ENCODE peak calls at places on chromosomes 12 and 14, in six cellular contexts. One of them, this sample, is unnamed.

GRCh38 chr12:6778212-6778570 is 5.9 kb downstream of the LAG3 start:
- DNase-seq in ureter: no peak
- DNase-seq in GM20000: no peak
- DNase-seq in RWPE1: no peak
- DNase-seq in brain pericyte: no peak
- DNase-seq in NCI-H1436: no peak
- DNase-seq in this sample: no peak

GRCh38 chr12:26318661-26319068 is 123.3 kb downstream of the SSPN start:
- DNase-seq in ureter: peak; percentile 64
- DNase-seq in GM20000: peak; percentile 44
- DNase-seq in RWPE1: peak; percentile 54
- DNase-seq in brain pericyte: peak; percentile 63
- DNase-seq in NCI-H1436: no peak
- DNase-seq in this sample: no peak

GRCh38 chr14:23105348-23105824 is 597 bp upstream of the CIROP start:
- DNase-seq in ureter: no peak
- DNase-seq in GM20000: peak; percentile 3
- DNase-seq in RWPE1: no peak
- DNase-seq in brain pericyte: no peak
- DNase-seq in NCI-H1436: no peak
- DNase-seq in this sample: no peak

GRCh38 chr14:21136024-21136423 is 19.8 kb downstream of the OR5AU1 start:
- DNase-seq in ureter: no peak
- DNase-seq in GM20000: peak; percentile 39
- DNase-seq in RWPE1: peak; percentile 49
- DNase-seq in brain pericyte: no peak
- DNase-seq in NCI-H1436: peak; percentile 24
- DNase-seq in this sample: no peak

GRCh38 chr12:89345830-89346740 is 6.2 kb downstream of the DUSP6 start:
- DNase-seq in ureter: peak; percentile 65
- DNase-seq in GM20000: peak; percentile 80
- DNase-seq in RWPE1: no peak
- DNase-seq in brain pericyte: no peak
- DNase-seq in NCI-H1436: peak; percentile 54
- DNase-seq in this sample: no peak

GRCh38 chr14:102826161-102826560 is 48.9 kb downstream of the TRAF3 start:
- DNase-seq in ureter: no peak
- DNase-seq in GM20000: no peak
- DNase-seq in RWPE1: no peak
- DNase-seq in brain pericyte: no peak
- DNase-seq in NCI-H1436: no peak
- DNase-seq in this sample: no peak

GRCh38 chr14:25518347-25518746 is 468.4 kb upstream of the STXBP6 start:
- DNase-seq in ureter: no peak
- DNase-seq in GM20000: no peak
- DNase-seq in RWPE1: no peak
- DNase-seq in brain pericyte: no peak
- DNase-seq in NCI-H1436: no peak
- DNase-seq in this sample: no peak

GRCh38 chr12:3313066-3313465 is 177.9 kb upstream of the PRMT8 start:
- DNase-seq in ureter: no peak
- DNase-seq in GM20000: no peak
- DNase-seq in RWPE1: peak; percentile 53
- DNase-seq in brain pericyte: no peak
- DNase-seq in NCI-H1436: no peak
- DNase-seq in this sample: no peak

GRCh38 chr14:89378119-89378518 is 38.9 kb downstream of the FOXN3 start:
- DNase-seq in ureter: no peak
- DNase-seq in GM20000: peak; percentile 60
- DNase-seq in RWPE1: peak; percentile 38
- DNase-seq in brain pericyte: no peak
- DNase-seq in NCI-H1436: no peak
- DNase-seq in this sample: peak; percentile 5

GRCh38 chr12:78146365-78146772 is 315.7 kb downstream of the NAV3 start:
- DNase-seq in ureter: no peak
- DNase-seq in GM20000: peak; percentile 3
- DNase-seq in RWPE1: no peak
- DNase-seq in brain pericyte: no peak
- DNase-seq in NCI-H1436: peak; percentile 73
- DNase-seq in this sample: no peak

GRCh38 chr14:76245097-76245496 is 93.4 kb downstream of the GPATCH2L start:
- DNase-seq in ureter: no peak
- DNase-seq in GM20000: no peak
- DNase-seq in RWPE1: no peak
- DNase-seq in brain pericyte: no peak
- DNase-seq in NCI-H1436: no peak
- DNase-seq in this sample: no peak

GRCh38 chr14:89540009-89540829 is 123.2 kb upstream of the FOXN3 start:
- DNase-seq in ureter: no peak
- DNase-seq in GM20000: no peak
- DNase-seq in RWPE1: no peak
- DNase-seq in brain pericyte: no peak
- DNase-seq in NCI-H1436: no peak
- DNase-seq in this sample: no peak

GRCh38 chr12:76069339-76069738 is 15.1 kb downstream of the NAP1L1 start:
- DNase-seq in ureter: no peak
- DNase-seq in GM20000: no peak
- DNase-seq in RWPE1: no peak
- DNase-seq in brain pericyte: no peak
- DNase-seq in NCI-H1436: no peak
- DNase-seq in this sample: no peak

GRCh38 chr12:99152337-99152736 is 495.2 kb upstream of the GARIN6 start:
- DNase-seq in ureter: no peak
- DNase-seq in GM20000: no peak
- DNase-seq in RWPE1: no peak
- DNase-seq in brain pericyte: no peak
- DNase-seq in NCI-H1436: no peak
- DNase-seq in this sample: no peak

GRCh38 chr14:76867536-76868452 is 41.6 kb downstream of the LRRC74A start:
- DNase-seq in ureter: peak; percentile 51
- DNase-seq in GM20000: no peak
- DNase-seq in RWPE1: no peak
- DNase-seq in brain pericyte: no peak
- DNase-seq in NCI-H1436: no peak
- DNase-seq in this sample: no peak

GRCh38 chr14:64730681-64731080 is 26.5 kb downstream of the PLEKHG3 start:
- DNase-seq in ureter: no peak
- DNase-seq in GM20000: no peak
- DNase-seq in RWPE1: no peak
- DNase-seq in brain pericyte: no peak
- DNase-seq in NCI-H1436: no peak
- DNase-seq in this sample: no peak

GRCh38 chr12:130164216-130164542 is 1.9 kb downstream of the FZD10 start:
- DNase-seq in ureter: no peak
- DNase-seq in GM20000: no peak
- DNase-seq in RWPE1: no peak
- DNase-seq in brain pericyte: no peak
- DNase-seq in NCI-H1436: no peak
- DNase-seq in this sample: no peak

GRCh38 chr12:108253540-108253939 is 85.6 kb downstream of the CMKLR1 start:
- DNase-seq in ureter: no peak
- DNase-seq in GM20000: no peak
- DNase-seq in RWPE1: no peak
- DNase-seq in brain pericyte: no peak
- DNase-seq in NCI-H1436: no peak
- DNase-seq in this sample: no peak

GRCh38 chr12:118428643-118429042 is 52.3 kb downstream of the SUDS3 start:
- DNase-seq in ureter: no peak
- DNase-seq in GM20000: no peak
- DNase-seq in RWPE1: no peak
- DNase-seq in brain pericyte: no peak
- DNase-seq in NCI-H1436: no peak
- DNase-seq in this sample: no peak

GRCh38 chr12:65609359-65609771 is 214.9 kb upstream of the HMGA2 start:
- DNase-seq in ureter: no peak
- DNase-seq in GM20000: no peak
- DNase-seq in RWPE1: peak; percentile 71
- DNase-seq in brain pericyte: peak; percentile 60
- DNase-seq in NCI-H1436: no peak
- DNase-seq in this sample: no peak